ENCODE peak calls at places on chromosomes 6 and 20, in six cellular contexts. R is dorsolateral prefrontal cortex; U is activated CD4-positive, alpha-beta T cell treated with anti-CD3 and anti-CD28 coated beads for 24 hours; Q is GM12865; C is HT1080; T is effector memory CD4-positive, alpha-beta T cell. P is an unnamed sample.

GRCh38 chr6:147699637-147700036 is 191.1 kb downstream of the SAMD5 start:
- DNase-seq in C (peak), U (no peak), R (no peak), T (no peak), Q (no peak), P (no peak)

GRCh38 chr6:119628691-119629621 is 279.4 kb upstream of the MAN1A1 start:
- DNase-seq in Q (no peak), T (no peak), C (no peak), U (no peak), R (no peak), P (no peak)

GRCh38 chr20:43681468-43681942 is 14.6 kb downstream of the MYBL2 start:
- DNase-seq in R (no peak), Q (peak), C (no peak), T (no peak), U (no peak), P (no peak)

GRCh38 chr20:3221398-3222226 is 12.3 kb downstream of the ITPA start:
- DNase-seq in R (no peak), T (no peak), Q (no peak), U (no peak), C (no peak), P (no peak)

GRCh38 chr20:57451759-57452661 is 60.8 kb downstream of the RBM38 start:
- DNase-seq in C (no peak), T (no peak), U (no peak), R (no peak), Q (peak), P (no peak)

GRCh38 chr6:164069352-164070022 is 655.0 kb downstream of the QKI start:
- DNase-seq in U (no peak), Q (no peak), R (peak), C (peak), T (no peak), P (peak)

GRCh38 chr6:69936674-69937363 is 70.5 kb downstream of the COL19A1 start:
- DNase-seq in R (no peak), C (peak), Q (no peak), T (no peak), U (no peak), P (no peak)

GRCh38 chr6:2792330-2792729 is 27.1 kb downstream of the WRNIP1 start:
- DNase-seq in R (no peak), T (no peak), U (no peak), C (peak), Q (no peak), P (no peak)

GRCh38 chr20:57663241-57663640 is 43.0 kb upstream of the ZBP1 start:
- DNase-seq in T (no peak), R (no peak), Q (no peak), C (no peak), U (no peak), P (no peak)

GRCh38 chr6:56671651-56672461 is 29.2 kb upstream of the DST start:
- DNase-seq in Q (no peak), R (peak), C (no peak), U (no peak), T (no peak), P (peak)

GRCh38 chr6:2447318-2447717 is 201.9 kb upstream of the GMDS start:
- DNase-seq in U (no peak), C (no peak), Q (no peak), R (no peak), T (no peak), P (no peak)